ENCODE peak calls at places on chromosome 6, in five cellular contexts. N is mesenchymal stem cell, C is IMR-90, T is cardiac fibroblast, Q is left ventricle myocardium inferior. K is an unnamed sample.
A peak's percentile ranks its signal among the peaks of the same experiment; 100 is the strongest.

GRCh38 chr6:8274240-8274639 is 161.1 kb downstream of the SLC35B3 start:
- DNase-seq in N (no peak), C (no peak), T (no peak), Q (no peak), K (no peak)

GRCh38 chr6:144332177-144332576 is 47.0 kb downstream of the UTRN start:
- DNase-seq in N (no peak), C (no peak), T (no peak), Q (no peak), K (no peak)

GRCh38 chr6:28693751-28694443 is 168.2 kb downstream of the GPX5 start:
- DNase-seq in N (no peak), C (no peak), T (no peak), Q (no peak), K (no peak)

GRCh38 chr6:46821348-46821992 is 28.3 kb downstream of the MEP1A start:
- DNase-seq in N (no peak), C (no peak), T (no peak), Q (no peak), K (no peak)

GRCh38 chr6:73455865-73456629 is 4.0 kb upstream of the CGAS start:
- DNase-seq in N (peak; percentile 30), C (peak; percentile 41), T (peak; percentile 76), Q (no peak), K (peak; percentile 91)

GRCh38 chr6:21587925-21588811 is 5.4 kb upstream of the SOX4 start:
- DNase-seq in N (peak; percentile 85), C (peak; percentile 44), T (peak; percentile 67), Q (peak; percentile 52), K (peak; percentile 57)

GRCh38 chr6:1215884-1216487 is 95.9 kb upstream of the FOXQ1 start:
- DNase-seq in N (no peak), C (no peak), T (no peak), Q (no peak), K (no peak)

GRCh38 chr6:11804135-11804534 is 25.5 kb upstream of the ADTRP start:
- DNase-seq in N (peak; percentile 20), C (peak; percentile 27), T (no peak), Q (no peak), K (no peak)

GRCh38 chr6:169208011-169208410 is 45.6 kb downstream of the THBS2 start:
- DNase-seq in N (no peak), C (no peak), T (no peak), Q (no peak), K (no peak)

GRCh38 chr6:108167449-108167903 is 1.7 kb downstream of the NR2E1 start:
- DNase-seq in N (no peak), C (no peak), T (no peak), Q (no peak), K (no peak)

GRCh38 chr6:37188962-37189510 is 19.1 kb downstream of the PIM1 start:
- DNase-seq in N (peak; percentile 57), C (no peak), T (peak; percentile 25), Q (no peak), K (peak; percentile 35)

GRCh38 chr6:68718379-68719073 is 83.4 kb downstream of the ADGRB3 start:
- DNase-seq in N (peak; percentile 59), C (no peak), T (peak; percentile 96), Q (no peak), K (peak; percentile 75)

GRCh38 chr6:90294614-90294988 is 2.0 kb downstream of the BACH2 start:
- DNase-seq in N (peak; percentile 16), C (no peak), T (no peak), Q (no peak), K (no peak)

GRCh38 chr6:4543596-4543995 is 232.6 kb upstream of the CDYL start:
- DNase-seq in N (peak; percentile 11), C (peak; percentile 33), T (peak; percentile 48), Q (no peak), K (peak; percentile 69)

GRCh38 chr6:20332441-20333006 is 69.2 kb upstream of the E2F3 start:
- DNase-seq in N (no peak), C (no peak), T (no peak), Q (no peak), K (no peak)

GRCh38 chr6:2626381-2626780 is 124.3 kb downstream of the MYLK4 start:
- DNase-seq in N (peak; percentile 36), C (peak; percentile 47), T (peak; percentile 42), Q (no peak), K (peak; percentile 30)

GRCh38 chr6:105482227-105482839 is 79.5 kb upstream of the PREP start:
- DNase-seq in N (peak; percentile 47), C (peak; percentile 38), T (peak; percentile 48), Q (peak; percentile 68), K (peak; percentile 61)

GRCh38 chr6:46042355-46042999 is 26.8 kb upstream of the CLIC5 start:
- DNase-seq in N (peak; percentile 60), C (peak; percentile 11), T (peak; percentile 72), Q (peak; percentile 15), K (peak; percentile 52)

GRCh38 chr6:2870046-2870636 is 28.5 kb upstream of the SERPINB1 start:
- DNase-seq in N (no peak), C (no peak), T (no peak), Q (no peak), K (no peak)

GRCh38 chr6:149964243-149965190 is 774 bp downstream of the ULBP1 start:
- DNase-seq in N (peak; percentile 40), C (peak; percentile 16), T (no peak), Q (no peak), K (peak; percentile 17)

GRCh38 chr6:65229768-65230167 is 477.3 kb downstream of the EYS start:
- DNase-seq in N (peak; percentile 21), C (peak; percentile 17), T (no peak), Q (no peak), K (peak; percentile 38)

GRCh38 chr6:129701721-129702455 is 8.1 kb downstream of the ARHGAP18 start:
- DNase-seq in N (peak; percentile 55), C (peak; percentile 58), T (peak; percentile 83), Q (no peak), K (peak; percentile 55)

GRCh38 chr6:44219053-44219814 is 2.5 kb downstream of the MYMX start:
- DNase-seq in N (peak; percentile 87), C (peak; percentile 55), T (peak; percentile 36), Q (peak; percentile 89), K (peak; percentile 58)

GRCh38 chr6:70282906-70283461 is 19.9 kb downstream of the COL9A1 start:
- DNase-seq in N (no peak), C (no peak), T (no peak), Q (no peak), K (no peak)

GRCh38 chr6:104483225-104483834 is 376.4 kb downstream of the HACE1 start:
- DNase-seq in N (peak; percentile 34), C (no peak), T (peak; percentile 61), Q (no peak), K (peak; percentile 59)

GRCh38 chr6:45527210-45527609 is 149.5 kb upstream of the SUPT3H start:
- DNase-seq in N (no peak), C (no peak), T (no peak), Q (no peak), K (no peak)

GRCh38 chr6:147776631-147777030 is 268.1 kb downstream of the SAMD5 start:
- DNase-seq in N (no peak), C (no peak), T (no peak), Q (no peak), K (no peak)

GRCh38 chr6:31658158-31658688 is 2.4 kb downstream of the C6orf47 start:
- DNase-seq in N (no peak), C (no peak), T (no peak), Q (no peak), K (no peak)

GRCh38 chr6:31657406-31658157 is 1.9 kb downstream of the APOM start:
- DNase-seq in N (no peak), C (no peak), T (no peak), Q (no peak), K (no peak)

GRCh38 chr6:31660224-31660997 is at the start of gene C6orf47:
- DNase-seq in N (peak; percentile 86), C (peak; percentile 75), T (peak; percentile 78), Q (peak; percentile 90), K (peak; percentile 82)

GRCh38 chr6:31659649-31660223 is 842 bp downstream of the C6orf47 start:
- DNase-seq in N (peak; percentile 52), C (peak; percentile 23), T (peak; percentile 45), Q (no peak), K (peak; percentile 18)

DNA sequence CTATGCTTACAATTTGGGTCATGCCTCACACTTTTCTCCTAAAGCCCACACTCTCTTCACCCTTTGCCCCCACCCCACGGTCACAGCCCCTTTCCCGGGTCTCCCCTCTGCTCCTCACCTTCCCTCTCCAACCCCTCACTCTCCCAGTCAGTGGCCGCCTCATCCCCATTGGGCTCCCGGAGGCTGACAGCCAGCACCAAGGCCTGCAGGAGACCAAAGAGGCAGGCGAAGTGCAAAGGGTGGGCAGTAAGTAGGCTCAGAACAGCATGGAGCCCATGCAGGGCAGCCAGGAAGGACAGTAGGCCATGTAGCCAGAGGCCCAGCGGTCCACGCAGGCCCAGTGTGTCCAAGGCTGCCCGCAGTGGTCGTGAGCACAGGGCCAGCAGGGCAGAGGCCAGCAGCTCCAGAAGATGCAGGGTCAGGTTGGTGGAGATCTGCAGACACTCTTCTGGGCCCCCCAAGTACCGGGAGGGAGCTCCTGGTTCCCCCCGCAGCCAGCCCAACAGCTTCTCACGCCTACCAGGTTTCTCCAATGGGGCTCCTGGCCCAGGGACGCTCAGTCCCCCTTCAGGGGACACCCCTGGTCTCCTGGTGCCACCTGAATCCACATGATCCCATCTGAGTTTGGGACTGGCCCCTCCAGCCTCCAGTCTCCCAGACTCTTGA is 1.5 kb downstream of the C6orf47 start:
- DNase-seq in N (no peak), C (no peak), T (no peak), Q (no peak), K (no peak)
- H3K4me3 ChIP-seq in N (peak overlapping the region; percentile 43), C (no peak overlapping the region), T (peak overlapping the region; percentile 95), Q (peak overlapping the region; percentile 90), K (peak overlapping the region; percentile 96)

GRCh38 chr6:151763938-151764680 is 43.4 kb upstream of the ESR1 start:
- DNase-seq in N (peak; percentile 66), C (peak; percentile 73), T (peak; percentile 96), Q (peak; percentile 95), K (peak; percentile 93)
- H3K4me3 ChIP-seq in N (peak overlapping the region; percentile 0), C (no peak overlapping the region), T (peak overlapping the region; percentile 50), Q (peak overlapping the region; percentile 57), K (peak overlapping the region; percentile 39)

GRCh38 chr6:137776786-137777185 is 90.3 kb upstream of the TNFAIP3 start:
- DNase-seq in N (peak; percentile 91), C (peak; percentile 73), T (peak; percentile 82), Q (no peak), K (peak; percentile 86)
- H3K4me3 ChIP-seq in N (no peak overlapping the region), C (no peak overlapping the region), T (no peak overlapping the region), Q (no peak overlapping the region), K (no peak overlapping the region)

DNA sequence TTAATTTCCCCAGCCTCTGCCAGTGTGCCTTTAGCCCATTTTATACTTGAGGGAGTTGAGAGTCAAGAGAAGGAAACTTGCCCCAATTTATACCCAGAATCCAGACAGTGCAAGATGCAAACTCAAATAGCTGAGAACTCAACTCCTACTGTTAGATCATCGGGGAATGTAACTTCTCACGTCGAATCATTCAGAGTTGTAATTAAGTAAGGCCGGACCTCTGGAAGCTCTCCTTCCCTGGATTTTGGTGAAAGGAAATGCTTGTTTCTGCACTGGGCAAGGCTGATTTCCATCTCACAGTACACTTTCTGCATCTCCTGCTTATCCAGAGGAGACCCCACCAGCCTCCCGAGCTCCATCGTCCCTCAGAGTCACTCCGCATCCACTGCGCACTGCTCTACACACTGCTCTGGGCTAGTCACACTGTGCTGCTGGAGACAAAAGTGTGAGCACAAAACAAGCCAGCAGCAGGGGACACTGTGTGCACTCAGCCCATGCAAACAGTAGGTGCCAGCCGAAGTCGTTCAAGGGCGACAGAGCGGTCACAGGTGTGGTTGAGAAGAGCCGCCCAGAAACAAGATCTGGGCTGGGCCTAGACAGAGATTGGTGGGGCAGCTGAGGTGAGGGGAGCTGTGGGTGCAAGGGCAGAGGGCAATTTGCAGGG is 150.4 kb upstream of the QKI start:
- DNase-seq in N (no peak), C (no peak), T (no peak), Q (peak; percentile 47), K (no peak)
- H3K4me3 ChIP-seq in N (no peak overlapping the region), C (no peak overlapping the region), T (no peak overlapping the region), Q (no peak overlapping the region), K (no peak overlapping the region)

GRCh38 chr6:40036186-40036585 is 101.9 kb upstream of the MOCS1 start:
- DNase-seq in N (no peak), C (no peak), T (no peak), Q (no peak), K (no peak)
- H3K4me3 ChIP-seq in N (no peak overlapping the region), C (no peak overlapping the region), T (no peak overlapping the region), Q (no peak overlapping the region), K (no peak overlapping the region)

K was measured in fibroblast of pulmonary artery.